ENCODE peak calls at places on chromosomes 5 and 9, in eight cellular contexts. M, K, R, T, A, I, H and O are unnamed samples. For H3K4me1, the result is how much of the 10 kb centered on the place peaks cover.

GRCh38 chr5:143244990-143245389 is 158.5 kb downstream of the NR3C1 start:
- DNase-seq in M (no peak), K (no peak), R (no peak), T (no peak), A (no peak), I (no peak), H (no peak), O (no peak)

GRCh38 chr5:14509556-14509955 is 72.0 kb upstream of the OTULINL start:
- DNase-seq in M (no peak), K (no peak), R (no peak), T (no peak), A (no peak), I (no peak), H (no peak), O (no peak)

GRCh38 chr9:12719431-12719830 is 26.2 kb downstream of the TYRP1 start:
- DNase-seq in M (no peak), K (peak), R (no peak), T (no peak), A (no peak), I (no peak), H (peak), O (no peak)

GRCh38 chr9:20117482-20117881 is 328.6 kb upstream of the SLC24A2 start:
- DNase-seq in M (no peak), K (no peak), R (no peak), T (no peak), A (no peak), I (no peak), H (no peak), O (no peak)

GRCh38 chr9:107144475-107144874 is 138.6 kb upstream of the RAD23B start:
- DNase-seq in M (no peak), K (no peak), R (no peak), T (no peak), A (no peak), I (no peak), H (no peak), O (no peak)

GRCh38 chr9:9719373-9720112 is 893.3 kb downstream of the PTPRD start:
- DNase-seq in M (peak), K (no peak), R (no peak), T (no peak), A (no peak), I (no peak), H (no peak), O (no peak)

GRCh38 chr5:107674655-107675054 is 3.9 kb upstream of the EFNA5 start:
- DNase-seq in M (no peak), K (no peak), R (no peak), T (no peak), A (no peak), I (no peak), H (peak), O (no peak)

GRCh38 chr5:159337291-159337974 is 7.1 kb upstream of the IL12B start:
- DNase-seq in M (no peak), K (no peak), R (peak), T (no peak), A (no peak), I (no peak), H (peak), O (no peak)

GRCh38 chr5:52853573-52854163 is 66.0 kb downstream of the ITGA1 start:
- DNase-seq in M (no peak), K (no peak), R (no peak), T (no peak), A (no peak), I (no peak), H (no peak), O (no peak)

GRCh38 chr5:52859619-52860018 is 71.9 kb downstream of the ITGA1 start:
- DNase-seq in M (no peak), K (no peak), R (no peak), T (no peak), A (no peak), I (no peak), H (peak), O (no peak)

GRCh38 chr5:52854949-52855348 is 67.2 kb downstream of the ITGA1 start:
- DNase-seq in M (no peak), K (no peak), R (no peak), T (no peak), A (no peak), I (no peak), H (no peak), O (no peak)

GRCh38 chr5:52861368-52861767 is 73.7 kb downstream of the ITGA1 start:
- DNase-seq in M (no peak), K (no peak), R (no peak), T (no peak), A (no peak), I (no peak), H (no peak), O (no peak)

DNA sequence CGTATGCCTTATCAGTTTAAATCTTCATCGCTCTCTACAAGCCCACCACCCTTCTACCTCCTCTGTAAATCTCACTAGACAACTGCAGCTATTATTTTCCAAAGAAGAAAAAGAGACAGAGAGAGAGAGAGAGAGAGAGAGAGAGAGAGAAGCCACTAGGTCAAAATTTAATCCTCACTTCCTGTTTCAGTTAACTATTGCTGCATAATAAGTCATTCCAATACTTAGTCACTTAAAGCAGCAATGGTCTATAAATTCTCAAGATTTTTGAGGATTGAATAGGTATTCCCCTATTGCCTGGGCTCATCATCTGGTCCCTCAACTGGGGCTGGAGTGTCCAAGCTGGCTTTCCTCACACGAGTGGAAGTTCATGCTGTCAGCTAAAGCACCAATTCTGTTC is 68.8 kb downstream of the ITGA1 start:
- DNase-seq in M (no peak), K (no peak), R (no peak), T (no peak), A (no peak), I (no peak), H (no peak), O (no peak)
- H3K27ac ChIP-seq in M (peak), K (no peak), R (no peak), T (no peak), A (peak), I (no peak), H (no peak), O (no peak)

GRCh38 chr5:96972599-96973334 is 36.9 kb downstream of the LNPEP start:
- DNase-seq in M (no peak), K (peak), R (no peak), T (no peak), A (no peak), I (no peak), H (no peak), O (no peak)
- H3K4me1 ChIP-seq in M (half or more), K (half or more), R (under half), T (half or more), A (under half), I (under half), H (under half), O (under half)

GRCh38 chr9:126317513-126317912 is 9.1 kb upstream of the MVB12B start:
- DNase-seq in M (no peak), K (no peak), R (no peak), T (no peak), A (peak), I (no peak), H (no peak), O (no peak)
- TF ChIP-seq CTCF in M (peak), K (peak), R (no peak), T (no peak), A (peak), I (no peak), H (peak), O (no peak)

GRCh38 chr9:126955806-126956205 is 41.2 kb downstream of the RALGPS1 start:
- DNase-seq in M (no peak), K (no peak), R (no peak), T (no peak), A (no peak), I (no peak), H (no peak), O (no peak)

GRCh38 chr9:126947529-126947928 is 32.9 kb downstream of the RALGPS1 start:
- DNase-seq in M (no peak), K (peak), R (no peak), T (no peak), A (no peak), I (no peak), H (no peak), O (no peak)

GRCh38 chr9:126956929-126957686 is 42.5 kb downstream of the RALGPS1 start:
- DNase-seq in M (no peak), K (no peak), R (peak), T (peak), A (no peak), I (no peak), H (peak), O (no peak)

GRCh38 chr9:126953089-126953809 is 38.7 kb downstream of the RALGPS1 start:
- DNase-seq in M (no peak), K (no peak), R (no peak), T (no peak), A (no peak), I (no peak), H (peak), O (no peak)

DNA sequence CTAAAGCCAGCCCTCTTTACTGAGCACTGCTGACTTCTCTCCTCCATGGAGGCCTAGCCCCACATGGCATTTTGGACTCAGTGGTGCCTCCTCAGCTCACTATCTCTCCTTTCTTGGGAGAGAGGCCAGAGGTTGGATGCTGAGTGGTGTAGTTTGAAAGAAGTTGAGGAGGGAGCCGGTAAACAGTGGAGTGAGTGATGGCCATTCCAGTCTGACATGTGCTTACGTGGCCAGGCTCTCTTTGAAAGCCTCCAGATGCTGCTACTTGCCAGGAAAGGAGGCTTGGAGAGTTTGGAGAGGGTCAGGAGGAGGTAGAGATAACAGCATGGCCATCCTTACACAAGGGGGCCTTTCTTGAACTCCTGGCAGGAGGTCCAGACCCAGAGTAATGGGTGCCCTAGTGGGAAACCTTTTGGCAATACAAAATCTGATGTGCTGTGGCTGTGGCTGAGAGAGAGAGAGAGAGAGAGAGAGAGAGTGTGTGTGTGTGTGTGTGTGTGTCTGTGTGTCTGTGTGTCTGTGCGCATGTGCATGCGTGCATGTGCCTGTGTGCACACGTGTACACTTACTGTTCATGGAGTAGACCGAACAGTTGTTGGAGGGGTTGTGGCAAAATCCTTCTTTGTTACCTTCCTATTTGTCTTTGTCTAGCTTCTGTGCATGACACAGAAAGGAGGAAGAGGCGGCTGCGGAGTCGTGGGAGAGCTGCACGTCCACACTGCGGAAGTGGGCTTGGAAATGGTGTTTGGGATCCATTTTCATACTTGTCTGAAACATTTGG is 37.8 kb downstream of the RALGPS1 start:
- DNase-seq in M (no peak), K (no peak), R (no peak), T (no peak), A (no peak), I (no peak), H (peak), O (no peak)
- H3K27ac ChIP-seq in M (no peak), K (no peak), R (no peak), T (no peak), A (peak), I (no peak), H (peak), O (peak)

GRCh38 chr9:93315118-93315517 is 131.2 kb downstream of the WNK2 start:
- DNase-seq in M (no peak), K (no peak), R (no peak), T (no peak), A (no peak), I (no peak), H (no peak), O (no peak)
- H3K4me1 ChIP-seq in M (under half), K (under half), R (under half), T (under half), A (under half), I (under half), H (under half), O (under half)

GRCh38 chr9:129108805-129109370 is 1.7 kb downstream of the CRAT start:
- DNase-seq in M (no peak), K (no peak), R (no peak), T (no peak), A (peak), I (no peak), H (no peak), O (no peak)

GRCh38 chr9:129110740-129111142 is at the start of gene CRAT:
- DNase-seq in M (peak), K (peak), R (peak), T (peak), A (peak), I (peak), H (peak), O (peak)

GRCh38 chr9:129111143-129111761 is at the start of gene PTPA:
- DNase-seq in M (peak), K (peak), R (peak), T (peak), A (peak), I (peak), H (peak), O (peak)

GRCh38 chr9:129109504-129109903 is 1.1 kb downstream of the CRAT start:
- DNase-seq in M (no peak), K (peak), R (peak), T (no peak), A (peak), I (peak), H (peak), O (no peak)

DNA sequence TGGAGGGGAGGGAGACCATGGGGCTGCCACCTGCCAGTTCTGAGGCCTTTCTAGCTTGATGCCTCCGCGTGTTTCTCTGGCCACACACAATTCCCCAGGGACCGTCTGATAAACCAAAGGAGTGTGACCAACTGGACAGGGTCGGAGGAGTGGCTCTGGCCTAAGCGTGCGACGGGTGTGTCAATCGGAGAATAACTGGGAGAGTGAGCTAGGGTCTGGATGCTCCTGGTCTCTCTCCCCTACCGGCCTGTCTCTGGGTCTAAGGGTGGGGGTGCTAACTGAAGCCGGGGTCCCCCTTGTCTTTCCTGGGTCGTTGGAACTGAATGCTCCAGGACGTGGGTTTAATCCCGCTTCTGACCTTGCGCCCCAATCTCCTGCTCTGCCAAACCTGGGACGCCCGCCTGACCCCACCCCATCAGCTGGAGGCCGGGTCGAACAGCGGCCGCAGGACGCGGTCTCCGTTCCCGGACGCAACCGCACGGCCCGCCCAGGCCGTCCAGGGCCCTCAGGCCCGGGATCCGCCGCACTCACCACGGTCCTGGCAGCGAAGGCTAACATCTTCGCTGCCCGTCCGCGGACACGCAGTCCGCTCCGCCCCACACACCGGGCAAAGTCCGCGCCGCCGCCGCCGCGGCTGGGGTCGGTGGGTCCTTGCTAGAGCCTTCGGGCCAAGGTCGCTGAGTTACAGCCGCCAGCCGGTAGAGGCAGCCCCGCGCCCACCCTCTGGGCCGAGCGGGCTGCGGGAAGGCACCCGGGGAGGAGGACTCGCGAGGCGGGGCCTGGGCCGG is 447 bp downstream of the CRAT start:
- DNase-seq in M (no peak), K (peak), R (peak), T (peak), A (peak), I (peak), H (peak), O (no peak)
- TF ChIP-seq CTCF in M (no peak), K (no peak), R (no peak), T (no peak), A (no peak), I (no peak), H (no peak), O (no peak)

DNA sequence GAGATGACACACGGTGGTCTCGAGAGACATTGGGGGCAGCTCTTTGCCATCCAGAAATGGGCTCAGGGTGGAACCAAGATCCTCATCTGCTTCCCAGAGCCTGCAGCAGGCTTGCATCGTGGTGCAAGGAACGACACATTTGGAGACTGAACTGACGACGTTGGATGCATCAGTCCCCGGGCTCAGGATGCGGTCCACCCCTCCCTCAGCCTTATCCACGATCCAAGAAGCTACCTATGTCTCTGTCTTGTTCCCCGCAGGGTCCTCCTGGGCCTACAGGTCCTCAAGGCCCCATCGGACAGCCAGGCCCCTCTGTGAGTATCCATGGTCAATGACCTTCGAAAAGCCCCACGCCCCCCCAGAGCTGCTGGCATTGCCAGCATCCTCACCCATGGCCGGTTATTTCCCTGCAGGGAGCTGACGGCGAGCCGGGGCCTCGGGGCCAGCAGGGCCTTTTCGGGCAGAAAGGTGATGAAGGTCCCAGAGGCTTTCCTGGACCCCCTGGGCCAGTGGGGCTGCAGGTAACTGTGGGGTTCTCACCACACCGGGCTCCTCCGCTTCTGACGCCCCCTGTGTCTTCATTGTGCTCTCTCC is 69.4 kb upstream of the FCN2 start:
- DNase-seq in M (no peak), K (no peak), R (no peak), T (no peak), A (no peak), I (no peak), H (no peak), O (no peak)
- H3K27ac ChIP-seq in M (no peak), K (no peak), R (no peak), T (no peak), A (no peak), I (no peak), H (no peak), O (no peak)